ENCODE peak calls at places on chromosomes 1 and 21, in seven cellular contexts. R is ovary; J is NCI-H1092; Q is aorta; P is RPMI7951; V is DMS153; E is stimulated activated CD4-positive, alpha-beta T cell treated with anti-CD3 and anti-CD28 coated beads, Interleukin-1b, Interleukin-23, amount 100 ng/mL, for 4 hours. K is an unnamed sample.

GRCh38 chr1:227094249-227094966 is 154.3 kb downstream of the COQ8A start:
- DNase-seq in R (no peak), P (no peak), V (peak), J (no peak), Q (no peak), E (no peak), K (no peak)

GRCh38 chr1:82446251-82446650 is 645.5 kb downstream of the ADGRL2 start:
- DNase-seq in R (no peak), E (no peak), Q (no peak), V (no peak), J (no peak), P (no peak), K (no peak)

GRCh38 chr1:110634455-110635281 is 28.5 kb upstream of the KCNA2 start:
- DNase-seq in V (no peak), E (peak), R (peak), Q (peak), J (no peak), P (peak), K (peak)

GRCh38 chr1:93433407-93433961 is 14.4 kb upstream of the FNBP1L start:
- DNase-seq in E (no peak), R (no peak), V (no peak), Q (no peak), P (no peak), J (no peak), K (no peak)

GRCh38 chr1:117260761-117261462 is 50.2 kb upstream of the VTCN1 start:
- DNase-seq in R (no peak), E (no peak), Q (no peak), J (no peak), V (no peak), P (no peak), K (peak)

GRCh38 chr21:32949701-32950100 is 76.0 kb upstream of the OLIG2 start:
- DNase-seq in J (no peak), V (no peak), P (no peak), E (no peak), R (no peak), Q (no peak), K (no peak)

GRCh38 chr1:184390889-184391288 is 4.1 kb downstream of the C1orf21 start:
- DNase-seq in V (no peak), R (no peak), P (no peak), Q (no peak), J (no peak), E (no peak), K (no peak)

GRCh38 chr1:115670476-115671175 is 28.9 kb downstream of the VANGL1 start:
- DNase-seq in Q (no peak), R (no peak), E (no peak), V (peak), J (peak), P (peak), K (no peak)

GRCh38 chr1:214264196-214264595 is 16.8 kb upstream of the SMYD2 start:
- DNase-seq in V (no peak), R (no peak), E (no peak), J (no peak), P (peak), Q (no peak), K (no peak)

GRCh38 chr1:216750031-216750627 is 26.9 kb upstream of the ESRRG start:
- DNase-seq in P (peak), J (peak), Q (no peak), R (no peak), V (peak), E (no peak), K (peak)

GRCh38 chr1:116763787-116764465 is 9.7 kb downstream of the CD2 start:
- DNase-seq in Q (no peak), V (no peak), R (no peak), P (peak), J (no peak), E (no peak), K (peak)

GRCh38 chr21:42006765-42007164 is 3.4 kb downstream of the ZBTB21 start:
- DNase-seq in V (no peak), J (no peak), Q (no peak), R (no peak), P (no peak), E (no peak), K (no peak)

GRCh38 chr1:32992489-32993214 is 28.0 kb upstream of the RNF19B start:
- DNase-seq in Q (peak), J (no peak), P (peak), E (no peak), R (no peak), V (no peak), K (peak)

GRCh38 chr1:214957330-214958137 is 125.0 kb upstream of the KCNK2 start:
- DNase-seq in Q (no peak), P (peak), E (no peak), R (no peak), V (no peak), J (no peak), K (no peak)

GRCh38 chr1:118147542-118147941 is 37.5 kb downstream of the SPAG17 start:
- DNase-seq in R (no peak), V (no peak), Q (no peak), P (peak), E (no peak), J (no peak), K (no peak)

GRCh38 chr1:41333146-41333784 is 28.0 kb upstream of the FOXO6 start:
- DNase-seq in J (no peak), V (no peak), R (no peak), Q (no peak), P (peak), E (no peak), K (no peak)

GRCh38 chr1:3381901-3382300 is 72.6 kb upstream of the ARHGEF16 start:
- DNase-seq in E (no peak), Q (no peak), P (no peak), V (no peak), J (no peak), R (no peak), K (no peak)

GRCh38 chr1:116570358-116571214 is at the start of gene CD58:
- DNase-seq in Q (peak), P (peak), R (peak), V (peak), E (peak), J (peak), K (peak)

GRCh38 chr21:20882462-20883415 is 115.5 kb upstream of the NCAM2 start:
- DNase-seq in Q (no peak), V (peak), E (no peak), R (no peak), P (peak), J (peak), K (peak)

GRCh38 chr1:17891205-17892110 is 136.3 kb downstream of the ACTL8 start:
- DNase-seq in V (no peak), J (no peak), Q (no peak), P (no peak), R (no peak), E (no peak), K (no peak)

GRCh38 chr1:110631836-110632620 is 25.9 kb upstream of the KCNA2 start:
- DNase-seq in J (no peak), E (no peak), Q (no peak), R (no peak), P (no peak), V (no peak), K (no peak)

GRCh38 chr1:151282883-151283725 is 1.0 kb downstream of the ZNF687 start:
- DNase-seq in Q (no peak), P (no peak), V (no peak), E (no peak), R (peak), J (peak), K (peak)

GRCh38 chr1:56644941-56645662 is at the start of gene PRKAA2:
- DNase-seq in E (no peak), V (no peak), P (peak), J (peak), R (peak), Q (peak), K (peak)

K was measured in MM.1S.